ENCODE peak calls at places on chromosomes 3 and 15, in five cellular contexts. C, Q, N, L and O are unnamed samples.

GRCh38 chr15:94670436-94671034 is 439.2 kb downstream of the MCTP2 start:
- DNase-seq in L (no peak), C (no peak), N (peak), Q (no peak), O (no peak)

GRCh38 chr3:126967386-126967785 is 15.5 kb upstream of the PLXNA1 start:
- DNase-seq in Q (no peak), C (no peak), N (no peak), L (no peak), O (no peak)

GRCh38 chr3:72411102-72411501 is 437.1 kb downstream of the SHQ1 start:
- DNase-seq in Q (no peak), L (no peak), C (no peak), N (no peak), O (no peak)

GRCh38 chr3:73623996-73624362 is 762 bp downstream of the PDZRN3 start:
- DNase-seq in Q (no peak), N (no peak), C (no peak), L (peak), O (peak)

GRCh38 chr3:34106879-34107278 is 308.4 kb downstream of the PDCD6IP start:
- DNase-seq in C (no peak), L (peak), Q (peak), N (no peak), O (peak)

GRCh38 chr3:4834403-4834866 is 144.8 kb upstream of the BHLHE40 start:
- DNase-seq in L (peak), C (no peak), Q (peak), N (no peak), O (peak)

GRCh38 chr15:88989578-88989977 is 76.4 kb upstream of the MFGE8 start:
- DNase-seq in Q (no peak), L (no peak), C (no peak), N (no peak), O (no peak)

GRCh38 chr15:63833246-63833696 is 477 bp downstream of the HERC1 start:
- DNase-seq in N (no peak), L (peak), C (peak), Q (peak), O (peak)

DNA sequence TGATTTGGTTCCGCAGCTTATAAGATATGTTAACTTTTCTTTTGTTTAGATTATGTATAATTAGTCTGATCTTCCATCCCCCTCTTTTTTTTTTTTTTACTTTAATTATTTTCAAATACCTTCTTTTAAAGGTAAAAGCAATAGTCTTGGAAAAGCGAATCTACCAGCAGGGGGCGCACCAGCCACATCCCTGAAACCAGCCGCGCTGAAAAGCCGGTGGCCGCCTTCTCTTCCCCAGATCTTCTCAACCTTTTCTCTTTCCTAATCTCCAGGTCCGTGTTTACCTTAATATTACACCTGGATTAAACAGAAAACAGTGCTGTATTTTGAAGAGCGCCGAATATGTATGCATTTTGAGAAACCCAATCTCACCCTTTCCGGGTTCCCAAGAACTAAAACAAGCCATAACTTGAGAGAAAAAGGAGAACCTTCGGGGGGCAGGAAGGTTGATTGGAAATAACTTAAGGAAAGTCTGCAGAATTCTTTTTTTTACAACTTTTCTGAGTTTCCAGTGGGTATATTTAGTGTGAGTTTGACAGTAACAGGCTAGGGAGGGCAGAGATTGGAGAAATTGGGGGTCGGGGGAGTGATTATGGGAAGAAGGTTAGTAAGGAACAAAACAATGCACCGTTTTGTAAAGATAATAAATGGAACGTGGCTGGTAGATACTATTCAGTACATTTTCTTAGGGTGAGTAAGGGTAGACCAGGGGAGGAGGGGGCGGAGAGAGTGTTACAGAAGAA is 2.0 kb upstream of the SOX2 start:
- DNase-seq in C (no peak), L (peak), N (peak), Q (peak), O (peak)
- TF ChIP-seq POLR2AphosphoS5 in C (no peak), L (no peak), N (no peak), Q (no peak), O (no peak)

GRCh38 chr3:30260747-30261146 is 345.7 kb upstream of the TGFBR2 start:
- DNase-seq in N (no peak), C (no peak), L (no peak), Q (no peak), O (no peak)

GRCh38 chr3:30256474-30256873 is 349.9 kb upstream of the TGFBR2 start:
- DNase-seq in Q (no peak), N (peak), C (no peak), L (no peak), O (no peak)

GRCh38 chr3:30263238-30263920 is 343.0 kb upstream of the TGFBR2 start:
- DNase-seq in C (no peak), Q (no peak), N (no peak), L (no peak), O (no peak)

GRCh38 chr3:30259730-30260129 is 346.7 kb upstream of the TGFBR2 start:
- DNase-seq in Q (no peak), N (peak), L (no peak), C (no peak), O (no peak)

DNA sequence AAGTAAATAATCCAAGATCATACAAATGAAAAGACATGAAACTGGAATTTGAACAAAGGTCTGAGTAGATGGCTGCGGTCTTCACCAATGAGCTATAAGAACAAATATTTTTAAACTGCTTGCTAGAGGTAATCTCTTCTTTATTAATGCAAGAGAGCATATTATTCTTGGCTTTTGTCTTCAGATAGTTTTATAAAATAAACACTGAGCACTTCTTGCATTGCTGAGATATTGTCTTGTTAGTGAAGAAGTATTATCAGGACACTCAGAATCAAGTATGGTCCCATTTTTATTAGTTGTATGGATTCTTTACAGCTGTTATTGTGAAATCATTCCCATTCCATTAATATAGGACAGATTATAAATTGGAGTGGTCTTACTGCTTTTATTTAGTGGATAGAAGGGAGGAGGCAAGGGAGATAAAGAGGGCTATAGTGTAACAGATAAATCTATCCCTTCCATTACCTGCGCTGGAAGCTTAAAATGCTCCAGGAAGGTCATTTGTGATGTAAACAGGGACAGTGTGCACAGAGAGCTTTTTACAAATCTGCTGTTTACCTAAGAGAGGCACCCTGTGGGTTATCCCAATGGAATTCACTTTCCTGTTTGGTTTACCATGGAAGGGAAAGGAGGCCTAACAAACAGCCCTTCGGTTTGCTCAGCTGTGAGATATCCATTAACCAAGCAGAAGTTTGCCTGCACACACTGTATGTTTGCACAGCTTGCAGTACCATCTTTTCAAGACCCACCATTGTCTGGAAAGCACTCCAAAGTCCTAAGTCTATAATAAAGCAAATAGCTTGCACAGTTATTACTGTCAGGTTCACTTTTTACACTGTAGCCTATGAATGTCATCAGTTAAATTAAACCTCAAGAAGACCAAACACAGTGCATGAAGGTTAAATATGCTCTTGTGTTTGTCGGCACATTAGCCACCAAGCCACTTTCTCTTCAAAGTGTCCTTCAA is 347.7 kb upstream of the TGFBR2 start:
- DNase-seq in C (no peak), Q (no peak), N (peak), L (no peak), O (no peak)
- TF ChIP-seq POLR2AphosphoS5 in C (no peak), Q (no peak), N (peak), L (no peak), O (no peak)

GRCh38 chr3:124119056-124119721 is 127.3 kb upstream of the ROPN1 start:
- DNase-seq in L (no peak), C (no peak), Q (no peak), N (no peak), O (no peak)
- TF ChIP-seq POLR2AphosphoS5 in L (no peak), C (no peak), Q (no peak), N (no peak), O (no peak)

GRCh38 chr15:100926971-100927756 is 8.0 kb downstream of the LRRK1 start:
- DNase-seq in N (no peak), L (no peak), C (no peak), Q (no peak), O (no peak)
- TF ChIP-seq POLR2AphosphoS5 in N (no peak), L (no peak), C (no peak), Q (no peak), O (no peak)

GRCh38 chr15:31216210-31216911 is 110.3 kb upstream of the KLF13 start:
- DNase-seq in C (peak), Q (peak), N (peak), L (peak), O (peak)

GRCh38 chr15:31217067-31217466 is 109.6 kb upstream of the KLF13 start:
- DNase-seq in Q (no peak), N (no peak), L (peak), C (no peak), O (peak)

GRCh38 chr15:31214158-31214863 is 112.3 kb upstream of the KLF13 start:
- DNase-seq in N (no peak), C (peak), L (no peak), Q (peak), O (no peak)

GRCh38 chr15:31214864-31215489 is 111.7 kb upstream of the KLF13 start:
- DNase-seq in N (no peak), Q (peak), L (peak), C (peak), O (peak)

DNA sequence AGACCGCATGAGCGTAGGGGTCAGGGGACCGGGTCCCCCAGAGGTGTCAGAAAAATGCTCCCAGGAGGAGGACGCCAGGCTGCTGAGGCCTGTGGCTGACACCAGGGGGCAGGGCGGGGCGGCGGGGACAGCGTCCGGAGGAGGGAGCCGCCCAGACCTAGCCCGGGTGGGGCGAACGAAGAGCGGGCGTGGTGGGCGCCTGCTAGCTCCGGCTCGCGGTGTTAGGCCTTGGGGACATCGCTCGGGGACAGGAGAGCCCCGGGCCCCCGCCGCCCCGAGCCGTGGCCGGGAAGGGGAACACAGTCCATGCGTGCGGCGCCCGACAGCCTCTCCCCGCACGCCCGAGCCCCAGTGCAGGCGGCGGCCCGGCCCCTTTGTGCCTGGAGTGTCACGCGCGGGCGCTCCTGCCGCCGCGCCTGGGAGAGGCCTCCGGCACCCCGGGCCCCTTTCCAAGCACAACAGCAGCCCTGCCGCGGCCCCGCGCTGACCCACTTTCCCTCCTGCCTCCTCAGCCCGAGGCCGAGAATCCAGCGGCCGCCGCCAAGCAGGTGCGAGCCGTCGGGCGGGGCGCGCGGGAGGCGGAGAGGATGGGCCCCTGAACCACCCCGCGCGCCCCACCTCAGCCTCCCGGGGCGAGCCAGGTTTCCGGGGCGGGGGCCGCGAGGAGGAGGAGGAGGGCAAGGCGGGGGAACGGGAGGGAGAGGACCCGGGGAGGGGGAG is 111.0 kb upstream of the KLF13 start:
- DNase-seq in N (peak), C (peak), L (peak), Q (peak), O (peak)
- TF ChIP-seq POLR2AphosphoS5 in N (no peak), C (peak), L (peak), Q (peak), O (peak)

DNA sequence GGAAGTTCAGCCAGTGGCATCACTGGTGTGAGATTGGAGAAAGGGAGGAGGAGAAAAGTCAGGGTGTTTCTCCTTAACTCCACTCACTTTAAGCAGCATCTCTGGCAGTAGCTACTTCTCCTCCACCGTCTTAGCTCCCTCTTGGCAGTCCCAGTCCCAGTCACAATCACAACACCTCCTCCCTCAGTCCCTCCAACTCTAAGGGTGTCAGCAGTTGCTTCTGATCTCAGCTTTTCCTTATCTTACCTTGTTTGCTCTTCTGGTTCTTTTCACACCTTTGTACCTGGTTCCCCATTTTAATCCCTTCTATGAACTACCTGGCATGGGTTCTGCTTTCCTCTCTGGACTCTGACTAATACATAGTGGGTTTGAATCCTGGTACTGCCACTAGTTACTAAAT is 188.3 kb upstream of the CTDSPL start:
- DNase-seq in C (no peak), N (no peak), L (no peak), Q (no peak), O (no peak)
- TF ChIP-seq POLR2AphosphoS5 in C (no peak), N (no peak), L (no peak), Q (no peak), O (no peak)